ENCODE peak calls at places on chromosomes 12 and 14, in four cellular contexts. One of them, this sample, is unnamed.

GRCh38 chr12:95986635-95987535 is 9.3 kb downstream of the HAL start:
- DNase-seq in pons: no peak
- DNase-seq in activated naive CD4-positive, alpha-beta T cell: no peak
- DNase-seq in breast epithelium: no peak
- DNase-seq in this sample: no peak

GRCh38 chr12:32589165-32589891 is 89.8 kb upstream of the DNM1L start:
- DNase-seq in pons: peak
- DNase-seq in activated naive CD4-positive, alpha-beta T cell: no peak
- DNase-seq in breast epithelium: no peak
- DNase-seq in this sample: no peak

GRCh38 chr12:112413846-112414625 is 4.6 kb upstream of the RPL6 start:
- DNase-seq in pons: no peak
- DNase-seq in activated naive CD4-positive, alpha-beta T cell: no peak
- DNase-seq in breast epithelium: no peak
- DNase-seq in this sample: no peak

GRCh38 chr12:47356129-47356622 is 276.4 kb upstream of the AMIGO2 start:
- DNase-seq in pons: peak
- DNase-seq in activated naive CD4-positive, alpha-beta T cell: no peak
- DNase-seq in breast epithelium: no peak
- DNase-seq in this sample: peak

GRCh38 chr12:80412343-80412953 is 31.6 kb upstream of the PTPRQ start:
- DNase-seq in pons: peak
- DNase-seq in activated naive CD4-positive, alpha-beta T cell: no peak
- DNase-seq in breast epithelium: no peak
- DNase-seq in this sample: peak

GRCh38 chr12:48994224-48995060 is 4.7 kb downstream of the DDN start:
- DNase-seq in pons: no peak
- DNase-seq in activated naive CD4-positive, alpha-beta T cell: no peak
- DNase-seq in breast epithelium: no peak
- DNase-seq in this sample: no peak

GRCh38 chr12:13204428-13204827 is 7.9 kb downstream of the EMP1 start:
- DNase-seq in pons: no peak
- DNase-seq in activated naive CD4-positive, alpha-beta T cell: no peak
- DNase-seq in breast epithelium: no peak
- DNase-seq in this sample: no peak

GRCh38 chr14:42002139-42002538 is 395.5 kb downstream of the LRFN5 start:
- DNase-seq in pons: no peak
- DNase-seq in activated naive CD4-positive, alpha-beta T cell: no peak
- DNase-seq in breast epithelium: no peak
- DNase-seq in this sample: no peak

GRCh38 chr14:70073924-70074566 is 114.7 kb downstream of the SLC8A3 start:
- DNase-seq in pons: peak
- DNase-seq in activated naive CD4-positive, alpha-beta T cell: no peak
- DNase-seq in breast epithelium: peak
- DNase-seq in this sample: peak

GRCh38 chr12:77841467-77842054 is 10.9 kb downstream of the NAV3 start:
- DNase-seq in pons: no peak
- DNase-seq in activated naive CD4-positive, alpha-beta T cell: no peak
- DNase-seq in breast epithelium: no peak
- DNase-seq in this sample: no peak

GRCh38 chr12:32305163-32305562 is 94.2 kb upstream of the FGD4 start:
- DNase-seq in pons: peak
- DNase-seq in activated naive CD4-positive, alpha-beta T cell: no peak
- DNase-seq in breast epithelium: no peak
- DNase-seq in this sample: no peak

GRCh38 chr14:68630611-68631013 is 162.3 kb downstream of the ZFP36L1 start:
- DNase-seq in pons: no peak
- DNase-seq in activated naive CD4-positive, alpha-beta T cell: no peak
- DNase-seq in breast epithelium: no peak
- DNase-seq in this sample: no peak

GRCh38 chr12:236445-236844 is 22.5 kb upstream of the SLC6A12 start:
- DNase-seq in pons: no peak
- DNase-seq in activated naive CD4-positive, alpha-beta T cell: no peak
- DNase-seq in breast epithelium: no peak
- DNase-seq in this sample: no peak

GRCh38 chr14:23147676-23148075 is 28.6 kb upstream of the CEBPE start:
- DNase-seq in pons: peak
- DNase-seq in activated naive CD4-positive, alpha-beta T cell: no peak
- DNase-seq in breast epithelium: no peak
- DNase-seq in this sample: no peak

GRCh38 chr14:101084436-101084826 is 180.9 kb upstream of the RTL1 start:
- DNase-seq in pons: no peak
- DNase-seq in activated naive CD4-positive, alpha-beta T cell: no peak
- DNase-seq in breast epithelium: no peak
- DNase-seq in this sample: no peak

This sample was measured in Ammon's horn.